ENCODE peak calls at places on chromosomes 6 and 20, in ten cellular contexts. Z is astrocyte, B is mammary epithelial cell, J is HCT116, U is PC-3, Q is neuronal stem cell, L is endodermal cell, P is mesenchymal stem cell, K is SK-N-SH, X is IMR-90. D is an unnamed sample.

GRCh38 chr6:42236680-42237473 is 19.2 kb upstream of the MRPS10 start:
- DNase-seq in Z (no peak), P (no peak), Q (no peak), X (no peak), J (no peak), B (no peak), U (no peak), L (peak), K (no peak), D (no peak)

GRCh38 chr6:157607317-157608109 is 215.5 kb upstream of the SNX9 start:
- DNase-seq in Z (no peak), X (no peak), K (no peak), P (no peak), Q (no peak), L (peak), B (no peak), J (no peak), U (no peak), D (no peak)

GRCh38 chr6:156434049-156434794 is 343.0 kb upstream of the ARID1B start:
- DNase-seq in U (no peak), P (no peak), Q (no peak), L (no peak), K (no peak), J (no peak), Z (no peak), B (no peak), X (no peak), D (no peak)

GRCh38 chr20:3199976-3200755 is 4.3 kb downstream of the DDRGK1 start:
- DNase-seq in J (no peak), U (no peak), P (no peak), L (no peak), K (no peak), B (no peak), X (no peak), Z (no peak), Q (no peak), D (no peak)

GRCh38 chr6:125974214-125974866 is 12.0 kb upstream of the TRMT11 start:
- DNase-seq in U (peak), P (peak), L (no peak), Q (no peak), J (peak), K (peak), B (peak), Z (peak), X (peak), D (peak)

GRCh38 chr6:107956586-107957164 is 1.3 kb downstream of the SEC63 start:
- DNase-seq in Q (no peak), L (no peak), K (peak), B (peak), J (no peak), U (no peak), X (peak), Z (peak), P (peak), D (peak)

GRCh38 chr20:41098703-41099250 is 38.6 kb upstream of the PLCG1 start:
- DNase-seq in X (peak), U (no peak), Q (no peak), K (peak), J (no peak), L (no peak), B (no peak), P (peak), Z (no peak), D (no peak)

GRCh38 chr6:11229267-11230043 is 3.0 kb downstream of the NEDD9 start:
- DNase-seq in L (peak), Q (peak), P (no peak), X (no peak), U (peak), B (peak), J (no peak), Z (no peak), K (no peak), D (no peak)

GRCh38 chr6:32840604-32841246 is 2.2 kb upstream of the TAP2 start:
- DNase-seq in P (no peak), X (no peak), Z (no peak), B (no peak), U (no peak), Q (no peak), J (no peak), L (no peak), K (no peak), D (no peak)

GRCh38 chr20:63520939-63521601 is 505 bp downstream of the PPDPF start:
- DNase-seq in L (peak), B (peak), K (peak), Z (no peak), J (no peak), P (peak), Q (peak), X (peak), U (peak), D (peak)

GRCh38 chr20:29419378-29419777 is 1838.1 kb upstream of the DEFB115 start:
- DNase-seq in K (no peak), J (no peak), X (no peak), B (no peak), Q (no peak), P (no peak), Z (no peak), U (no peak), L (no peak), D (no peak)

GRCh38 chr6:72246926-72247325 is 360.6 kb downstream of the RIMS1 start:
- DNase-seq in Q (peak), X (peak), J (peak), U (peak), B (peak), L (peak), K (peak), Z (no peak), P (no peak), D (no peak)

GRCh38 chr6:107132330-107132954 is 17.1 kb upstream of the BEND3 start:
- DNase-seq in L (peak), P (peak), X (no peak), U (peak), J (peak), Z (no peak), Q (no peak), K (peak), B (no peak), D (peak)

GRCh38 chr6:169070506-169071176 is 183.0 kb downstream of the THBS2 start:
- DNase-seq in L (no peak), J (peak), K (no peak), B (peak), Q (no peak), P (peak), Z (peak), U (peak), X (peak), D (no peak)

DNA sequence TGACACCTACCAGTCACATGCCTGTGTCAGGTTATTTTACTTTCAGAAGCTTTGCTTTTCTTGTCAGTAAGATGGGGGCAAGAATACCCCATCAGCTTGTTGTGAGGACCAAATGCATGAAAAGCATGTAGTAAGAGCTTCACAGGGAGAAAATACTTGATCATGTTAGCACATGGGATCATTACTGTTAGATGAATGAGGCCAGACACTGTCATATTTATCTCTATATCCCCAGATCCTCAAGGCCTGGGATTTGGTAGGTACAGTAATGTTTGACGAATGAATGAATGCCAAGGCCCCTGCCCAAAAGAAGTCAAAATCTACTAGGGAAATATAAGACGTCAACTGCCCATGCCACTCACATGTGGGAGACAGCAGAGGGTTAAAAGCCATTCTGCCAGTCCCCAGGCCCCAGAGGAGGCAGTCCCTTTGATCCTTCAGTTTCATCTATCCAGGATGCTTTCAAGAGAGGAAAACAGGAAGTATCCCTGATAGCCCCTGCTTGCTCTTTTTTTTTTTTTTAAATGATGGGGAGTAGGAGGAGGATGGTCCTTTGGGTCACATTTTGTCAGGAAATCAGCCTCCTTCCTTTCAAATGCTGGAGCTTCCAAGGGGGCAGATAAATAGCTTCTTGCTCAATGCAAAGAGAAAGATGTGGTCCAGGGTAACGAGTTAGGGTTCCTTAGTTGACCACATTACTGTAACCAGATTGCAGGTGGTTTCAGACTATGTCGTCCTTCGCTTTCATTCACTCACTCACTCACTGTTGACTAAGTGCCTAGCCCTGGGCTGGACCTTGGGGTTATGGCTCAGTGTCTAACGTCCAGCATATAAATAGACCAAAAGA is 64.8 kb upstream of the PIM1 start:
- DNase-seq in Z (no peak), J (no peak), P (no peak), K (peak), B (no peak), U (no peak), L (peak), X (no peak), Q (no peak), D (no peak)
- H3K9ac ChIP-seq in Z (no peak), J (no peak), P (peak), K (no peak), B (no peak), U (no peak), L (no peak), X (no peak), Q (no peak), D (no peak)

DNA sequence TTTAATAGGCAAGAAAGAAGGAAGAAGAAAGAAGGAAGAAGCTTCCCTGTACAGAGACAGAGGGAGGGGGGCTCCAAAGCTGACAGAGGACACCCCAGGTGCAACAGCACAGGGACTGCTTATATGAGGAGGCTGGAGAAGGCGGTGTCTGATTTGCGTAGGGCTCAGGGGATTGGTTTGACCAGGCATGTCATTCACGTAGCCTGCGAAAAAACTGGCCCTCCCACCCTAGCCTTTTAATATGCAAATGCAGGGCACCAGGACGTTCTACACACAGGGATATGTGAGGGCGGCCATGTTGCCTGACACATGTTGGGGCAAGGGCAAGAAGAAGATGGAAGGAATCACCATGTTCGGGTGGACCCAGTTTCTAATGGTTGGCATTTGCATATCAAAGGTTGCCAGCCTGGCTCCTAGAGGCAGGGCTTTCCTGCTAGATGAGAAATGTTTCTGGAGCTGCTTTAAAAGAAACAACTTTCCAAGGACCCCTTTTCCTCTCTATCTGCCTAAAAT is 305.4 kb upstream of the CDYL start:
- DNase-seq in U (no peak), P (no peak), J (no peak), B (no peak), Q (no peak), X (no peak), K (no peak), L (peak), Z (no peak), D (no peak)
- H3K27ac ChIP-seq in U (no peak), P (no peak), J (no peak), B (no peak), Q (no peak), X (no peak), K (no peak), L (no peak), Z (no peak), D (no peak)

GRCh38 chr6:53066059-53066406 is 829 bp downstream of the FBXO9 start:
- DNase-seq in Z (no peak), Q (no peak), B (peak), L (peak), K (no peak), J (no peak), X (peak), P (peak), U (peak), D (peak)
- H3K9ac ChIP-seq in Z (peak), Q (peak), B (peak), L (peak), K (peak), J (peak), X (peak), P (peak), U (peak), D (peak)

GRCh38 chr6:111679126-111679525 is 73.4 kb upstream of the TRAF3IP2 start:
- DNase-seq in X (no peak), P (no peak), K (no peak), B (no peak), Q (no peak), J (no peak), Z (no peak), U (no peak), L (no peak), D (no peak)

GRCh38 chr6:111680013-111680712 is 74.5 kb upstream of the TRAF3IP2 start:
- DNase-seq in P (no peak), X (no peak), Q (no peak), B (no peak), K (no peak), J (no peak), U (no peak), L (no peak), Z (no peak), D (no peak)

GRCh38 chr6:111674882-111675281 is 69.2 kb upstream of the TRAF3IP2 start:
- DNase-seq in X (no peak), B (no peak), J (no peak), K (no peak), Q (no peak), P (no peak), L (no peak), Z (no peak), U (no peak), D (no peak)

GRCh38 chr6:111676383-111676782 is 70.7 kb upstream of the TRAF3IP2 start:
- DNase-seq in P (no peak), U (no peak), Z (no peak), X (no peak), B (no peak), J (no peak), L (no peak), K (no peak), Q (no peak), D (no peak)

DNA sequence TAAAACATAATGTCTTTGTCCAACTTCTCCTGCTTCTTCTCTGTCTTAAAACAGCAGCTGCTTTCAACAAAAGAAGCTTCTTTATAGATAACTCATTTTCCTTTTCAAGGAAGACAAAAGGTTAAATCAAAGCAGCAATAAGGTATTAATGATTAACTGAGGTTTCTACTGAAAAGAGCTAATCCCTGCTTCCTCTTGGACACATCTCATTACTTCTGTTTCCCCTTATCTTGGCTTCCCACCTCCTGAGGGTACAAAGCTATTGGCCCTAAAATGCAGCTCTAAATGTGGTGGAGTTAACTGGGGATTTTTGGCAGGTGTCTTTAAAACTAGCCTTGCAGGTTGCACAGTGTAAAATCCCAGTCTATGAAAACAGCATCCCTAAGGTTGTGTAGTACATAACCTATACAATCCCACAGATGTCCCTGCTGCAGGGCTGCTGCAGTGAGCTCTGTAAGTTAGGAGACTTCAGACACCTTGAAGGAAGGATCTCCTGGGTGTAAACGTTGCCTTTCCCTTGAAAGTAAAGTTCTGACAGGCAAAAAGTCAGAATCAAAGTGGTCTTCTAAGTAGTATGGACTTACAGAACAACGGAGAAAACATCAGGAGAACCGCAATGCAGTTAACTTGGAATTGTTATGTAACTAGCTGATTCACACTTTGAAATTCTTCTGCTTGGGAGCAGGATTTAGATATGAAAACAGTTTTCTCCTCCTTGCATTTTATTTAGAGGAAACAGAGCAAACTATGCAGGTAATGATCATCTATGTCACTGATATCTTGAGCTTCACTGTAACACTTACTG is 71.7 kb upstream of the TRAF3IP2 start:
- DNase-seq in Z (no peak), L (no peak), Q (no peak), B (no peak), K (no peak), J (no peak), X (no peak), P (no peak), U (no peak), D (no peak)
- H3K27ac ChIP-seq in Z (no peak), L (no peak), Q (peak), B (no peak), K (no peak), J (no peak), X (no peak), P (peak), U (no peak), D (no peak)

GRCh38 chr6:145728986-145729385 is 6.3 kb downstream of the EPM2A start:
- DNase-seq in P (no peak), X (no peak), Q (no peak), L (no peak), B (no peak), K (no peak), J (no peak), U (no peak), Z (no peak), D (no peak)

GRCh38 chr6:145729887-145730286 is 5.4 kb downstream of the EPM2A start:
- DNase-seq in Z (no peak), K (no peak), X (no peak), B (no peak), L (no peak), P (no peak), U (no peak), J (no peak), Q (no peak), D (no peak)

GRCh38 chr6:145731432-145731831 is 3.9 kb downstream of the EPM2A start:
- DNase-seq in Z (no peak), Q (no peak), U (no peak), L (no peak), P (no peak), K (no peak), J (no peak), X (no peak), B (no peak), D (no peak)

GRCh38 chr6:145723646-145724045 is 11.7 kb downstream of the EPM2A start:
- DNase-seq in B (no peak), Z (no peak), X (peak), L (no peak), J (no peak), Q (no peak), K (no peak), P (no peak), U (peak), D (no peak)

DNA sequence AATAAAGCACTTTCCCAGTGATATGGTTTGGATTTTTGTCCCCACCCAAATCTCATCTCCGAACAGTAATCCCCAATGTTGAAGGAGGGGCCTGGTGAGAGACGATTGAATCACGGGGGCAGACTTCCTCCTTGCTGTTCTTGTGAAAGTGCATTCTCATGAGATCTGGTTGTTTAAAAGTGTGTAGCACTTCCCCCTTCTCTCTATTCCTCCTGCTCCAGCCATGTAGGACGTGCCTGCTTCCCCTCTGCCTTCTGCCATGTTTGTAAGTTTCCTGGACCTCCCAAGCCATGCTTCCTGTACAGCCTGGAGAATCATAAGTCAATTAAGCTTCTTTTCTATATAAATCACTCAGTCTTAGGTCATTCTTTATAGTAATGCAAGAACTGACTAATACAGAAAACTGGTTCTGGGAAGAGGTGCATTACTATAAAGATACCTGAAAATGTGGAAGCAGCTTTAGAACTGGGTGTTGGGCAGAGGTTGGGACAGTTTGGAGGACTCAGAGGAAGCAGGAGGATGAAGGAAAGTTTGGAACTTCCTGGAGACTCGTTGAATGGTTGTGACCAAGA is 7.4 kb downstream of the EPM2A start:
- DNase-seq in L (no peak), J (no peak), Z (no peak), B (no peak), X (no peak), P (no peak), Q (no peak), U (no peak), K (no peak), D (no peak)
- H3K9ac ChIP-seq in L (no peak), J (no peak), Z (no peak), B (no peak), X (no peak), P (no peak), Q (no peak), U (no peak), K (no peak), D (no peak)